ENCODE peak calls at places on chromosomes 13 and 19, in nine cellular contexts. One of them, this sample, is unnamed.
A peak's percentile ranks its signal among the peaks of the same experiment; 100 is the strongest.

GRCh38 chr19:50794778-50795664 is 4.8 kb downstream of the ACP4 start:
- DNase-seq in T-cell: no peak
- DNase-seq in AG08395: no peak
- DNase-seq in midbrain: no peak
- DNase-seq in naive B cell: no peak
- DNase-seq in HT-29: peak; percentile 85
- DNase-seq in NCI-H1417: no peak
- DNase-seq in activated T-cell treated with anti-CD3 and anti-CD28 coated beads, Interleukin-2, amount 50 U/mL, for 24 hours: peak; percentile 71
- DNase-seq in adipocyte: no peak
- DNase-seq in this sample: no peak

GRCh38 chr13:78098249-78098648 is 179.6 kb upstream of the EDNRB start:
- DNase-seq in T-cell: no peak
- DNase-seq in AG08395: no peak
- DNase-seq in midbrain: no peak
- DNase-seq in naive B cell: no peak
- DNase-seq in HT-29: no peak
- DNase-seq in NCI-H1417: no peak
- DNase-seq in activated T-cell treated with anti-CD3 and anti-CD28 coated beads, Interleukin-2, amount 50 U/mL, for 24 hours: no peak
- DNase-seq in adipocyte: no peak
- DNase-seq in this sample: no peak

GRCh38 chr19:5292453-5292842 is 48.2 kb downstream of the PTPRS start:
- DNase-seq in T-cell: peak; percentile 15
- DNase-seq in AG08395: peak; percentile 76
- DNase-seq in midbrain: no peak
- DNase-seq in naive B cell: peak; percentile 19
- DNase-seq in HT-29: no peak
- DNase-seq in NCI-H1417: no peak
- DNase-seq in activated T-cell treated with anti-CD3 and anti-CD28 coated beads, Interleukin-2, amount 50 U/mL, for 24 hours: peak; percentile 53
- DNase-seq in adipocyte: peak; percentile 71
- DNase-seq in this sample: peak; percentile 89

GRCh38 chr13:49311816-49312215 is 64.1 kb downstream of the CDADC1 start:
- DNase-seq in T-cell: no peak
- DNase-seq in AG08395: no peak
- DNase-seq in midbrain: no peak
- DNase-seq in naive B cell: no peak
- DNase-seq in HT-29: no peak
- DNase-seq in NCI-H1417: no peak
- DNase-seq in activated T-cell treated with anti-CD3 and anti-CD28 coated beads, Interleukin-2, amount 50 U/mL, for 24 hours: no peak
- DNase-seq in adipocyte: no peak
- DNase-seq in this sample: no peak

GRCh38 chr13:20326276-20326675 is 94.2 kb upstream of the GJB6 start:
- DNase-seq in T-cell: no peak
- DNase-seq in AG08395: no peak
- DNase-seq in midbrain: no peak
- DNase-seq in naive B cell: no peak
- DNase-seq in HT-29: no peak
- DNase-seq in NCI-H1417: no peak
- DNase-seq in activated T-cell treated with anti-CD3 and anti-CD28 coated beads, Interleukin-2, amount 50 U/mL, for 24 hours: no peak
- DNase-seq in adipocyte: no peak
- DNase-seq in this sample: no peak

GRCh38 chr13:83984793-83985192 is 102.5 kb upstream of the SLITRK1 start:
- DNase-seq in T-cell: no peak
- DNase-seq in AG08395: no peak
- DNase-seq in midbrain: no peak
- DNase-seq in naive B cell: no peak
- DNase-seq in HT-29: no peak
- DNase-seq in NCI-H1417: no peak
- DNase-seq in activated T-cell treated with anti-CD3 and anti-CD28 coated beads, Interleukin-2, amount 50 U/mL, for 24 hours: no peak
- DNase-seq in adipocyte: no peak
- DNase-seq in this sample: no peak

GRCh38 chr19:34461375-34462100 is 20.0 kb upstream of the WTIP start:
- DNase-seq in T-cell: no peak
- DNase-seq in AG08395: peak; percentile 21
- DNase-seq in midbrain: no peak
- DNase-seq in naive B cell: no peak
- DNase-seq in HT-29: no peak
- DNase-seq in NCI-H1417: no peak
- DNase-seq in activated T-cell treated with anti-CD3 and anti-CD28 coated beads, Interleukin-2, amount 50 U/mL, for 24 hours: no peak
- DNase-seq in adipocyte: peak; percentile 23
- DNase-seq in this sample: peak; percentile 42

GRCh38 chr19:39500543-39500942 is 1.8 kb downstream of the DLL3 start:
- DNase-seq in T-cell: no peak
- DNase-seq in AG08395: no peak
- DNase-seq in midbrain: no peak
- DNase-seq in naive B cell: no peak
- DNase-seq in HT-29: no peak
- DNase-seq in NCI-H1417: no peak
- DNase-seq in activated T-cell treated with anti-CD3 and anti-CD28 coated beads, Interleukin-2, amount 50 U/mL, for 24 hours: no peak
- DNase-seq in adipocyte: no peak
- DNase-seq in this sample: no peak

GRCh38 chr13:114151031-114151430 is 18.6 kb upstream of the RASA3 start:
- DNase-seq in T-cell: peak; percentile 50
- DNase-seq in AG08395: no peak
- DNase-seq in midbrain: peak; percentile 56
- DNase-seq in naive B cell: no peak
- DNase-seq in HT-29: no peak
- DNase-seq in NCI-H1417: no peak
- DNase-seq in activated T-cell treated with anti-CD3 and anti-CD28 coated beads, Interleukin-2, amount 50 U/mL, for 24 hours: peak; percentile 36
- DNase-seq in adipocyte: no peak
- DNase-seq in this sample: no peak

GRCh38 chr13:56347014-56347413 is 793.7 kb upstream of the PRR20A start:
- DNase-seq in T-cell: no peak
- DNase-seq in AG08395: no peak
- DNase-seq in midbrain: no peak
- DNase-seq in naive B cell: no peak
- DNase-seq in HT-29: no peak
- DNase-seq in NCI-H1417: no peak
- DNase-seq in activated T-cell treated with anti-CD3 and anti-CD28 coated beads, Interleukin-2, amount 50 U/mL, for 24 hours: no peak
- DNase-seq in adipocyte: no peak
- DNase-seq in this sample: no peak

GRCh38 chr19:33387351-33388230 is 14.1 kb downstream of the CEBPG start:
- DNase-seq in T-cell: no peak
- DNase-seq in AG08395: no peak
- DNase-seq in midbrain: no peak
- DNase-seq in naive B cell: no peak
- DNase-seq in HT-29: no peak
- DNase-seq in NCI-H1417: no peak
- DNase-seq in activated T-cell treated with anti-CD3 and anti-CD28 coated beads, Interleukin-2, amount 50 U/mL, for 24 hours: no peak
- DNase-seq in adipocyte: no peak
- DNase-seq in this sample: no peak

GRCh38 chr13:73034901-73035300 is 23.9 kb upstream of the KLF5 start:
- DNase-seq in T-cell: no peak
- DNase-seq in AG08395: no peak
- DNase-seq in midbrain: no peak
- DNase-seq in naive B cell: no peak
- DNase-seq in HT-29: no peak
- DNase-seq in NCI-H1417: no peak
- DNase-seq in activated T-cell treated with anti-CD3 and anti-CD28 coated beads, Interleukin-2, amount 50 U/mL, for 24 hours: no peak
- DNase-seq in adipocyte: no peak
- DNase-seq in this sample: no peak

GRCh38 chr13:52001120-52001731 is 10.0 kb downstream of the ATP7B start:
- DNase-seq in T-cell: no peak
- DNase-seq in AG08395: peak; percentile 67
- DNase-seq in midbrain: no peak
- DNase-seq in naive B cell: peak; percentile 36
- DNase-seq in HT-29: peak; percentile 65
- DNase-seq in NCI-H1417: peak; percentile 43
- DNase-seq in activated T-cell treated with anti-CD3 and anti-CD28 coated beads, Interleukin-2, amount 50 U/mL, for 24 hours: no peak
- DNase-seq in adipocyte: peak; percentile 71
- DNase-seq in this sample: peak; percentile 71